ENCODE peak calls at places on chromosomes 12 and 14, in ten cellular contexts. One of them, this sample, is unnamed.

GRCh38 chr12:97951239-97951638 is 488.6 kb downstream of the RMST start:
- DNase-seq in RPMI8226: no peak
- DNase-seq in HCT116: no peak
- DNase-seq in tibial artery: no peak
- DNase-seq in NCI-H1930: no peak
- DNase-seq in heart left ventricle: no peak
- DNase-seq in T-helper 1 cell: no peak
- DNase-seq in vagina: no peak
- DNase-seq in B cell: no peak
- DNase-seq in ovary: no peak
- DNase-seq in this sample: no peak

GRCh38 chr12:109557200-109557599 is 16.1 kb downstream of the MMAB start:
- DNase-seq in tibial artery: no peak
- DNase-seq in heart left ventricle: no peak
- DNase-seq in ovary: no peak
- DNase-seq in NCI-H1930: no peak
- DNase-seq in vagina: no peak
- DNase-seq in T-helper 1 cell: no peak
- DNase-seq in B cell: no peak
- DNase-seq in HCT116: no peak
- DNase-seq in RPMI8226: no peak
- DNase-seq in this sample: no peak

GRCh38 chr12:122740351-122740750 is 9.7 kb upstream of the HCAR1 start:
- DNase-seq in NCI-H1930: no peak
- DNase-seq in B cell: no peak
- DNase-seq in heart left ventricle: no peak
- DNase-seq in T-helper 1 cell: no peak
- DNase-seq in vagina: no peak
- DNase-seq in ovary: no peak
- DNase-seq in tibial artery: no peak
- DNase-seq in RPMI8226: no peak
- DNase-seq in HCT116: no peak
- DNase-seq in this sample: no peak

GRCh38 chr12:93904124-93904523 is 226.9 kb downstream of the CRADD start:
- DNase-seq in NCI-H1930: no peak
- DNase-seq in T-helper 1 cell: no peak
- DNase-seq in HCT116: no peak
- DNase-seq in vagina: no peak
- DNase-seq in RPMI8226: no peak
- DNase-seq in ovary: no peak
- DNase-seq in heart left ventricle: no peak
- DNase-seq in B cell: no peak
- DNase-seq in tibial artery: no peak
- DNase-seq in this sample: no peak

GRCh38 chr12:106299193-106299794 is 3.2 kb upstream of the TCP11L2 start:
- DNase-seq in heart left ventricle: no peak
- DNase-seq in vagina: no peak
- DNase-seq in NCI-H1930: no peak
- DNase-seq in T-helper 1 cell: no peak
- DNase-seq in ovary: no peak
- DNase-seq in B cell: no peak
- DNase-seq in HCT116: no peak
- DNase-seq in tibial artery: peak; percentile 30
- DNase-seq in RPMI8226: no peak
- DNase-seq in this sample: no peak

GRCh38 chr12:74820324-74820723 is 282.7 kb downstream of the ATXN7L3B start:
- DNase-seq in HCT116: no peak
- DNase-seq in tibial artery: no peak
- DNase-seq in ovary: no peak
- DNase-seq in B cell: no peak
- DNase-seq in NCI-H1930: no peak
- DNase-seq in vagina: no peak
- DNase-seq in heart left ventricle: no peak
- DNase-seq in RPMI8226: no peak
- DNase-seq in T-helper 1 cell: no peak
- DNase-seq in this sample: no peak

GRCh38 chr14:54738009-54738408 is 164.6 kb downstream of the GCH1 start:
- DNase-seq in tibial artery: no peak
- DNase-seq in ovary: no peak
- DNase-seq in vagina: no peak
- DNase-seq in RPMI8226: no peak
- DNase-seq in B cell: no peak
- DNase-seq in NCI-H1930: no peak
- DNase-seq in heart left ventricle: no peak
- DNase-seq in HCT116: no peak
- DNase-seq in T-helper 1 cell: no peak
- DNase-seq in this sample: no peak

GRCh38 chr12:131092911-131093901 is 139.5 kb downstream of the ADGRD1 start:
- DNase-seq in NCI-H1930: no peak
- DNase-seq in HCT116: no peak
- DNase-seq in ovary: peak; percentile 31
- DNase-seq in T-helper 1 cell: no peak
- DNase-seq in RPMI8226: peak; percentile 85
- DNase-seq in vagina: no peak
- DNase-seq in tibial artery: peak; percentile 18
- DNase-seq in heart left ventricle: peak; percentile 6
- DNase-seq in B cell: peak; percentile 31
- DNase-seq in this sample: peak; percentile 54

GRCh38 chr12:27794818-27795584 is 15.0 kb upstream of the MANSC4 start:
- DNase-seq in RPMI8226: no peak
- DNase-seq in NCI-H1930: no peak
- DNase-seq in ovary: no peak
- DNase-seq in T-helper 1 cell: no peak
- DNase-seq in B cell: no peak
- DNase-seq in vagina: no peak
- DNase-seq in HCT116: no peak
- DNase-seq in tibial artery: no peak
- DNase-seq in heart left ventricle: no peak
- DNase-seq in this sample: no peak

GRCh38 chr12:27226319-27226984 is 17.6 kb upstream of the STK38L start:
- DNase-seq in T-helper 1 cell: no peak
- DNase-seq in NCI-H1930: no peak
- DNase-seq in B cell: no peak
- DNase-seq in vagina: no peak
- DNase-seq in heart left ventricle: peak; percentile 28
- DNase-seq in HCT116: no peak
- DNase-seq in ovary: no peak
- DNase-seq in tibial artery: no peak
- DNase-seq in RPMI8226: no peak
- DNase-seq in this sample: no peak

GRCh38 chr12:30546121-30546520 is 149.5 kb downstream of the IPO8 start:
- DNase-seq in HCT116: no peak
- DNase-seq in ovary: no peak
- DNase-seq in B cell: no peak
- DNase-seq in vagina: no peak
- DNase-seq in tibial artery: no peak
- DNase-seq in T-helper 1 cell: no peak
- DNase-seq in NCI-H1930: no peak
- DNase-seq in heart left ventricle: no peak
- DNase-seq in RPMI8226: no peak
- DNase-seq in this sample: no peak

GRCh38 chr12:11716794-11717532 is 67.5 kb downstream of the ETV6 start:
- DNase-seq in vagina: no peak
- DNase-seq in tibial artery: no peak
- DNase-seq in HCT116: no peak
- DNase-seq in NCI-H1930: no peak
- DNase-seq in RPMI8226: no peak
- DNase-seq in T-helper 1 cell: no peak
- DNase-seq in B cell: no peak
- DNase-seq in heart left ventricle: no peak
- DNase-seq in ovary: no peak
- DNase-seq in this sample: no peak

This sample was measured in sigmoid colon.